ENCODE peak calls at places on chromosomes 4 and X, in eight cellular contexts. Q, C, I, Z, F, A, R and Y are unnamed samples.
A peak's percentile ranks its signal among the peaks of the same experiment; 100 is the strongest.

GRCh38 chrX:17040711-17041110 is 94.3 kb downstream of the REPS2 start:
- DNase-seq in F (no peak), A (no peak), Q (no peak), I (no peak), Z (no peak), R (no peak), C (no peak), Y (no peak)

GRCh38 chr4:37685726-37686372 is 327 bp downstream of the RELL1 start:
- DNase-seq in F (no peak), R (no peak), C (peak; percentile 39), I (no peak), A (no peak), Q (peak; percentile 12), Z (peak; percentile 44), Y (peak; percentile 22)

GRCh38 chr4:66688674-66689073 is 856.6 kb downstream of the CENPC start:
- DNase-seq in Q (peak; percentile 54), R (no peak), F (no peak), A (no peak), Z (peak; percentile 29), C (no peak), I (no peak), Y (peak; percentile 9)

GRCh38 chr4:120517966-120518365 is 404.6 kb downstream of the PRDM5 start:
- DNase-seq in Q (peak; percentile 74), A (no peak), I (peak; percentile 63), R (peak; percentile 42), F (peak; percentile 9), Z (peak; percentile 99), C (no peak), Y (peak; percentile 86)

GRCh38 chr4:137124278-137124932 is 407.9 kb downstream of the PCDH18 start:
- DNase-seq in Z (peak; percentile 35), I (peak; percentile 53), A (no peak), R (peak; percentile 1), F (peak; percentile 17), Q (peak; percentile 57), C (peak; percentile 3), Y (peak; percentile 79)

GRCh38 chr4:152374606-152375285 is 161.1 kb downstream of the FBXW7 start:
- DNase-seq in R (no peak), I (no peak), C (no peak), A (no peak), Z (no peak), Q (no peak), F (no peak), Y (peak; percentile 22)

GRCh38 chr4:78945638-78946179 is 6.5 kb upstream of the PAQR3 start:
- DNase-seq in R (no peak), A (no peak), I (no peak), F (no peak), Q (no peak), C (no peak), Z (no peak), Y (no peak)

GRCh38 chr4:90757529-90757928 is 630.3 kb downstream of the CCSER1 start:
- DNase-seq in R (no peak), I (no peak), Q (no peak), C (no peak), A (no peak), F (no peak), Z (no peak), Y (no peak)

GRCh38 chr4:1031956-1032795 is 20.8 kb downstream of the FGFRL1 start:
- DNase-seq in F (no peak), Z (no peak), Q (no peak), C (no peak), R (no peak), I (no peak), A (no peak), Y (no peak)

GRCh38 chr4:187603093-187603395 is 392.5 kb upstream of the ZFP42 start:
- DNase-seq in Q (no peak), I (no peak), R (no peak), F (no peak), Z (no peak), A (no peak), C (no peak), Y (peak; percentile 83)

GRCh38 chr4:7306021-7306420 is 113.7 kb downstream of the SORCS2 start:
- DNase-seq in C (no peak), F (no peak), A (no peak), R (no peak), Q (no peak), Z (no peak), I (no peak), Y (no peak)

GRCh38 chr4:40969499-40969898 is 219.7 kb downstream of the NSUN7 start:
- DNase-seq in A (no peak), I (no peak), F (no peak), Q (no peak), Z (no peak), C (no peak), R (no peak), Y (no peak)

GRCh38 chrX:41381685-41382084 is 47.7 kb downstream of the DDX3X start:
- DNase-seq in Z (peak; percentile 56), Q (peak; percentile 93), R (no peak), F (peak; percentile 89), C (peak; percentile 52), I (peak; percentile 56), A (peak; percentile 17), Y (peak; percentile 90)

GRCh38 chr4:33407496-33407895 is 2687.3 kb downstream of the PCDH7 start:
- DNase-seq in A (no peak), Q (no peak), I (no peak), R (no peak), F (no peak), Z (no peak), C (no peak), Y (no peak)

GRCh38 chrX:74535633-74536141 is 78.7 kb downstream of the RLIM start:
- DNase-seq in C (peak; percentile 4), Z (peak; percentile 50), I (no peak), A (no peak), Q (no peak), F (peak; percentile 1), R (no peak), Y (peak; percentile 66)

GRCh38 chr4:7649741-7650531 is 215.2 kb upstream of the PSAPL1 start:
- DNase-seq in A (no peak), Z (peak; percentile 21), I (peak; percentile 7), C (peak; percentile 23), Q (no peak), R (peak; percentile 9), F (no peak), Y (peak; percentile 95)

GRCh38 chr4:34676390-34676789 is 1567.9 kb downstream of the ARAP2 start:
- DNase-seq in I (peak; percentile 29), R (no peak), C (no peak), Q (peak; percentile 10), Z (no peak), F (no peak), A (no peak), Y (no peak)

GRCh38 chr4:151287409-151287808 is 10.4 kb downstream of the PRSS48 start:
- DNase-seq in A (no peak), Q (no peak), F (no peak), I (no peak), C (no peak), Z (peak; percentile 24), R (no peak), Y (no peak)

GRCh38 chr4:126051709-126052424 is 737.1 kb downstream of the FAT4 start:
- DNase-seq in Q (no peak), R (no peak), Z (peak; percentile 60), I (no peak), C (no peak), A (no peak), F (no peak), Y (peak; percentile 84)

GRCh38 chrX:153628129-153628528 is 18.9 kb upstream of the DUSP9 start:
- DNase-seq in C (no peak), R (no peak), Z (no peak), I (no peak), F (no peak), A (no peak), Q (no peak), Y (no peak)

GRCh38 chr4:76459291-76459723 is 24.3 kb downstream of the SHROOM3 start:
- DNase-seq in Z (peak; percentile 24), R (no peak), F (no peak), A (peak; percentile 88), I (peak; percentile 81), C (peak; percentile 44), Q (peak; percentile 13), Y (peak; percentile 22)
- H3K4me2 ChIP-seq in Z (no peak overlapping the region), R (no peak overlapping the region), F (no peak overlapping the region), A (peak overlapping the region; percentile 56), I (peak overlapping the region; percentile 65), C (peak overlapping the region; percentile 26), Q (no peak overlapping the region), Y (no peak overlapping the region)

GRCh38 chrX:24025741-24026402 is 1.1 kb downstream of the KLHL15 start:
- DNase-seq in C (no peak), I (peak; percentile 24), F (no peak), A (no peak), Q (peak; percentile 82), Z (peak; percentile 51), R (no peak), Y (peak; percentile 81)
- TF ChIP-seq POLR2A in C (no peak), I (no peak), F (no peak), A (peak; percentile 44), Q (no peak), Z (no peak), R (peak; percentile 49), Y (no peak)

DNA sequence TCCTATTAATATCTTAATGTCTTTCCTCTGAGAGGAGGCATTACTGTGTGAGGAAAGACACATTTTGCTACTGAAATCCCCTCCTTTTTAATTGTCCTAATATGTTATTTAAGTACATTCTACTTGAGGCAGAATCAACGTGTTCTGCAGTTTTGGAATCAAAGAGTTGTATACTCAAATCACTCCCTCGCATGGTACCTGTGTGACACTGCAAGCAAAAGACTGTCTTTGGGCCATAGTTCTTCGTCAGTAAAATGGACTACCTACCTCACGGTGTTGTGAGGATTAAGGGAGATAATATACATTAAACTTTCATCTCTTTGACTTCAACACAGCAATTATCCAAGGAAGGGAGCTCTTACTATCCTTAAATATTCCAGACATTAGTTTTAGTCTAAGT is 61.5 kb downstream of the TIGD2 start:
- DNase-seq in R (no peak), F (peak; percentile 7), C (peak; percentile 16), I (no peak), Z (no peak), Q (peak; percentile 4), A (no peak), Y (no peak)
- H3K4me2 ChIP-seq in R (no peak overlapping the region), F (no peak overlapping the region), C (no peak overlapping the region), I (no peak overlapping the region), Z (no peak overlapping the region), Q (no peak overlapping the region), A (no peak overlapping the region), Y (no peak overlapping the region)

DNA sequence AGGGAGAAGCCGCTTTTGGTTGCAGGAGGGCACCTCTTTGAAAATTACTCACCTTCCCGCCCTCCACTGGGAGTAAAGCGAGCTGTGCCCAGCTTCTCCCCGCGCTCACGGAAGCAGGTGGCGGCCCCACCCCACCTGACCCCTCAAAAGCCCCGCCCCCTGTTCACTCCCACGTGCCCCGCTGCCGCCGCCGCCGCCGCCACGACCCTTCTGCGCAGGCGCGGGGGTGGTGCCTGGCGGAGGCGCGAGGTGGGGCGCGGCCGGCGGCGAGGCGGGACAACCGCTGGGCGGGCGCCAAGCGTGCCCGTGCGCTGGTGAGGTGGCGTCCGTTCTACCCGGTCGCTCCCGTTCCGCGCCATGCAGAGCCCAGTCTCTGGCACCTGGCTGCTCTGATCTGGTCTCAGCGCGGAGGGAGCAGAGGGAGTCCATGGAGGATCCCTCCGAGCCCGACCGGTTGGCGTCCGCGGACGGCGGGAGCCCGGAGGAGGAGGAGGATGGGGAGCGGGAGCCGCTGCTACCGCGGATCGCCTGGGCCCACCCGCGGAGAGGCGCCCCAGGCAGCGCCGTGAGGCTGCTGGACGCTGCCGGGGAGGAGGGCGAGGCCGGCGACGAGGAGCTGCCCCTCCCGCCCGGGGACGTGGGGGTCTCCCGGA is at the start of gene PI4K2B:
- DNase-seq in R (peak; percentile 53), Q (peak; percentile 88), F (peak; percentile 82), Z (peak; percentile 86), A (peak; percentile 44), I (peak; percentile 76), C (peak; percentile 92), Y (peak; percentile 57)
- TF ChIP-seq POLR2A in R (peak; percentile 95), Q (peak; percentile 68), F (peak; percentile 95), Z (peak; percentile 77), A (peak; percentile 80), I (peak; percentile 82), C (peak; percentile 90), Y (peak; percentile 38)